ENCODE peak calls at places on chromosome 16, in five cellular contexts. J, S, Y, B and W are unnamed samples.

GRCh38 chr16:84484579-84485254 is 19.7 kb downstream of the MEAK7 start:
- DNase-seq in J (peak), S (peak), Y (peak), B (no peak), W (peak)

GRCh38 chr16:17031484-17032268 is 439.1 kb downstream of the XYLT1 start:
- DNase-seq in J (no peak), S (no peak), Y (no peak), B (no peak), W (no peak)

GRCh38 chr16:67163164-67163902 is 1.2 kb upstream of the HSF4 start:
- DNase-seq in J (no peak), S (peak), Y (peak), B (no peak), W (no peak)

GRCh38 chr16:87816507-87817100 is 50.8 kb upstream of the KLHDC4 start:
- DNase-seq in J (no peak), S (no peak), Y (no peak), B (no peak), W (no peak)

GRCh38 chr16:51465026-51465425 is 314.0 kb upstream of the SALL1 start:
- DNase-seq in J (no peak), S (no peak), Y (peak), B (no peak), W (no peak)

GRCh38 chr16:71303938-71304337 is 14.7 kb upstream of the CMTR2 start:
- DNase-seq in J (no peak), S (no peak), Y (no peak), B (no peak), W (no peak)

GRCh38 chr16:22946433-22946832 is 132.5 kb downstream of the HS3ST2 start:
- DNase-seq in J (no peak), S (no peak), Y (no peak), B (no peak), W (no peak)

GRCh38 chr16:8798535-8799157 is 1.0 kb downstream of the PMM2 start:
- DNase-seq in J (no peak), S (no peak), Y (peak), B (no peak), W (no peak)